ENCODE peak calls at places on chromosomes 11 and 22, in six cellular contexts. C is fibroblast of pulmonary artery; E is posterior cingulate gyrus; I is MM.1S; P is osteocyte; D is stimulated activated naive CD8-positive, alpha-beta T cell treated with anti-CD3 and anti-CD28 coated beads, Interleukin-15, Interleukin-2, amounts not matched to agents 100 U/mL and 50 U/mL, for 24 hours. R is an unnamed sample.

GRCh38 chr22:20021196-20022181 is 579 bp downstream of the TANGO2 start:
- DNase-seq in C (peak), E (peak), I (peak), P (no peak), D (peak), R (no peak)

GRCh38 chr11:29019960-29020683 is 911.9 kb downstream of the METTL15 start:
- DNase-seq in C (peak), E (no peak), I (no peak), P (no peak), D (no peak), R (no peak)

GRCh38 chr11:58675344-58676155 is 53.1 kb downstream of the CNTF start:
- DNase-seq in C (peak), E (peak), I (peak), P (peak), D (peak), R (peak)

GRCh38 chr11:102914238-102915043 is 39.7 kb upstream of the MMP12 start:
- DNase-seq in C (peak), E (no peak), I (peak), P (peak), D (no peak), R (no peak)

GRCh38 chr11:1570896-1571759 is 943 bp downstream of the DUSP8 start:
- DNase-seq in C (no peak), E (peak), I (no peak), P (no peak), D (no peak), R (no peak)

GRCh38 chr11:86578727-86579405 is 93.5 kb downstream of the ME3 start:
- DNase-seq in C (no peak), E (no peak), I (no peak), P (no peak), D (no peak), R (peak)

GRCh38 chr11:63243533-63243932 is at the start of gene SLC22A25:
- DNase-seq in C (peak), E (no peak), I (no peak), P (no peak), D (no peak), R (no peak)

GRCh38 chr11:108562746-108563581 is 30.6 kb downstream of the EXPH5 start:
- DNase-seq in C (no peak), E (no peak), I (no peak), P (peak), D (no peak), R (no peak)

GRCh38 chr11:63445720-63446119 is 45.2 kb downstream of the PLAAT5 start:
- DNase-seq in C (peak), E (no peak), I (no peak), P (no peak), D (no peak), R (no peak)

R was measured in NCI-H1105 treated with DMSO at 0.1 percent for 48 hours.